ENCODE peak calls at places on chromosomes 12 and 14, in ten cellular contexts. U is pancreas, E is fibroblast of pulmonary artery, Z is right atrium auricular region, C is uterus, S is heart left ventricle, P is cardiac fibroblast, R is neural crest cell, N is heart right ventricle, H is WTC11. I is an unnamed sample.

GRCh38 chr14:53227154-53227718 is 74.1 kb upstream of the DDHD1 start:
- DNase-seq in R (no peak), U (no peak), E (no peak), S (no peak), H (no peak), Z (no peak), C (no peak), P (no peak), N (no peak), I (no peak)

GRCh38 chr14:81396108-81396507 is 4.0 kb downstream of the STON2 start:
- DNase-seq in S (no peak), H (no peak), U (no peak), E (no peak), N (no peak), Z (no peak), P (no peak), R (no peak), C (no peak), I (no peak)

GRCh38 chr14:90750191-90750590 is 66.0 kb downstream of the TTC7B start:
- DNase-seq in E (no peak), S (no peak), P (no peak), C (no peak), U (no peak), Z (no peak), N (no peak), H (no peak), R (no peak), I (no peak)

GRCh38 chr14:79281244-79282199 is 929.8 kb downstream of the DIO2 start:
- DNase-seq in R (no peak), H (no peak), C (no peak), U (no peak), S (no peak), Z (no peak), P (no peak), E (no peak), N (no peak), I (peak)

GRCh38 chr12:121061831-121062230 is 22.8 kb upstream of the OASL start:
- DNase-seq in U (no peak), C (no peak), R (no peak), Z (no peak), E (peak), P (peak), N (no peak), H (no peak), S (no peak), I (no peak)

GRCh38 chr12:130438711-130439110 is 101.0 kb downstream of the PIWIL1 start:
- DNase-seq in E (no peak), N (no peak), R (no peak), C (no peak), Z (no peak), H (no peak), P (no peak), S (no peak), U (no peak), I (no peak)

GRCh38 chr12:117649796-117650195 is 288.4 kb upstream of the NOS1 start:
- DNase-seq in E (no peak), U (no peak), Z (no peak), P (no peak), S (no peak), H (no peak), N (no peak), C (no peak), R (no peak), I (no peak)

GRCh38 chr12:125393569-125393968 is 328.3 kb downstream of the AACS start:
- DNase-seq in R (no peak), Z (no peak), C (no peak), U (no peak), S (no peak), P (no peak), H (no peak), N (no peak), E (no peak), I (no peak)

GRCh38 chr14:49464885-49465284 is 121.3 kb downstream of the RPS29 start:
- DNase-seq in N (no peak), C (no peak), U (no peak), S (no peak), R (no peak), Z (no peak), H (peak), E (peak), P (no peak), I (peak)

GRCh38 chr12:48817957-48818830 is at the start of gene CACNB3:
- DNase-seq in E (peak), P (peak), H (peak), S (peak), R (peak), Z (peak), C (peak), U (peak), N (peak), I (peak)

GRCh38 chr12:53115112-53115890 is 12.0 kb downstream of the SOAT2 start:
- DNase-seq in N (no peak), S (no peak), U (no peak), C (no peak), Z (no peak), R (no peak), H (peak), P (no peak), E (no peak), I (no peak)

GRCh38 chr12:103273645-103274044 is 222.1 kb downstream of the C12orf42 start:
- DNase-seq in S (no peak), U (no peak), N (no peak), R (no peak), P (no peak), C (no peak), Z (no peak), H (no peak), E (no peak), I (no peak)

GRCh38 chr12:115752151-115752550 is 525.3 kb downstream of the MED13L start:
- DNase-seq in R (no peak), E (peak), P (peak), S (no peak), H (no peak), Z (no peak), U (no peak), N (peak), C (no peak), I (no peak)

GRCh38 chr12:104615048-104615561 is 158.4 kb downstream of the CHST11 start:
- DNase-seq in P (peak), C (peak), S (no peak), N (peak), Z (peak), R (no peak), U (no peak), E (peak), H (no peak), I (no peak)

GRCh38 chr14:104870368-104871144 is 5.5 kb downstream of the CEP170B start:
- DNase-seq in P (no peak), S (no peak), U (peak), H (peak), N (no peak), R (no peak), C (no peak), E (no peak), Z (no peak), I (peak)

GRCh38 chr14:89442280-89442679 is 25.2 kb upstream of the FOXN3 start:
- DNase-seq in R (no peak), N (no peak), Z (no peak), U (no peak), E (no peak), P (no peak), C (no peak), H (no peak), S (no peak), I (no peak)

GRCh38 chr12:47851303-47851952 is 31.7 kb upstream of the HDAC7 start:
- DNase-seq in N (no peak), S (no peak), E (no peak), Z (no peak), P (no peak), C (no peak), U (no peak), H (no peak), R (no peak), I (no peak)

GRCh38 chr14:68926236-68926635 is 52.9 kb downstream of the ACTN1 start:
- DNase-seq in S (no peak), U (no peak), N (no peak), Z (no peak), E (peak), P (no peak), H (no peak), C (no peak), R (no peak), I (no peak)
- TF ChIP-seq CTCF in S (no peak), U (no peak), N (no peak), Z (no peak), E (peak), P (peak), H (no peak), C (no peak), R (peak), I (no peak)

GRCh38 chr12:30461011-30461670 is 234.5 kb downstream of the IPO8 start:
- DNase-seq in Z (no peak), R (no peak), E (no peak), P (no peak), U (no peak), H (no peak), C (no peak), N (no peak), S (no peak), I (no peak)

GRCh38 chr12:30463636-30464035 is 232.0 kb downstream of the IPO8 start:
- DNase-seq in N (no peak), U (no peak), H (no peak), C (no peak), P (no peak), S (no peak), R (no peak), E (no peak), Z (no peak), I (no peak)

GRCh38 chr12:30458453-30458852 is 237.2 kb downstream of the IPO8 start:
- DNase-seq in U (no peak), H (no peak), N (no peak), C (no peak), E (no peak), P (no peak), Z (no peak), S (no peak), R (no peak), I (no peak)

GRCh38 chr12:30462249-30462648 is 233.4 kb downstream of the IPO8 start:
- DNase-seq in C (no peak), E (no peak), S (no peak), P (no peak), Z (no peak), R (no peak), U (no peak), N (no peak), H (no peak), I (no peak)

GRCh38 chr12:30457621-30458289 is 237.9 kb downstream of the IPO8 start:
- DNase-seq in C (no peak), U (no peak), N (no peak), H (no peak), E (peak), R (no peak), S (no peak), P (peak), Z (no peak), I (no peak)
- TF ChIP-seq CTCF in C (peak), U (no peak), N (no peak), H (no peak), E (peak), R (peak), S (peak), P (peak), Z (peak), I (peak)

GRCh38 chr12:106220561-106220960 is 27.3 kb downstream of the CKAP4 start:
- DNase-seq in P (no peak), C (no peak), H (no peak), Z (no peak), N (no peak), U (no peak), R (no peak), S (no peak), E (no peak), I (no peak)
- TF ChIP-seq CTCF in P (no peak), C (no peak), H (no peak), Z (no peak), N (no peak), U (no peak), R (no peak), S (no peak), E (no peak), I (no peak)

GRCh38 chr12:71216725-71217579 is 59.2 kb upstream of the TSPAN8 start:
- DNase-seq in S (no peak), E (peak), Z (no peak), N (no peak), P (peak), U (no peak), R (peak), H (peak), C (no peak), I (no peak)
- TF ChIP-seq CTCF in S (peak), E (peak), Z (peak), N (no peak), P (peak), U (peak), R (peak), H (no peak), C (no peak), I (peak)

GRCh38 chr12:76880156-76881023 is 1.6 kb upstream of the CSRP2 start:
- DNase-seq in R (no peak), S (no peak), E (peak), H (no peak), N (no peak), Z (no peak), P (peak), U (no peak), C (no peak), I (no peak)

GRCh38 chr12:76881152-76881551 is 2.3 kb upstream of the CSRP2 start:
- DNase-seq in P (no peak), S (no peak), Z (no peak), H (no peak), R (no peak), E (no peak), N (no peak), C (no peak), U (no peak), I (no peak)

GRCh38 chr12:76878045-76878898 is 547 bp downstream of the CSRP2 start:
- DNase-seq in R (peak), E (peak), U (peak), S (no peak), Z (no peak), N (no peak), P (peak), C (peak), H (peak), I (peak)

GRCh38 chr12:76879710-76880025 is 849 bp upstream of the CSRP2 start:
- DNase-seq in U (no peak), H (no peak), E (no peak), C (peak), S (no peak), Z (no peak), P (no peak), N (no peak), R (no peak), I (peak)

GRCh38 chr12:76878899-76879709 is at the start of gene CSRP2:
- DNase-seq in H (peak), E (peak), S (peak), N (peak), Z (peak), P (peak), R (peak), C (peak), U (peak), I (peak)
- TF ChIP-seq CTCF in H (no peak), E (peak), S (peak), N (no peak), Z (peak), P (peak), R (peak), C (peak), U (no peak), I (peak)

GRCh38 chr12:112190626-112191025 is 65.3 kb downstream of the TRAFD1 start:
- DNase-seq in H (no peak), R (no peak), N (no peak), C (no peak), S (no peak), U (peak), P (no peak), E (no peak), Z (no peak), I (no peak)
- TF ChIP-seq CTCF in H (no peak), R (no peak), N (no peak), C (no peak), S (no peak), U (no peak), P (no peak), E (no peak), Z (no peak), I (no peak)

DNA sequence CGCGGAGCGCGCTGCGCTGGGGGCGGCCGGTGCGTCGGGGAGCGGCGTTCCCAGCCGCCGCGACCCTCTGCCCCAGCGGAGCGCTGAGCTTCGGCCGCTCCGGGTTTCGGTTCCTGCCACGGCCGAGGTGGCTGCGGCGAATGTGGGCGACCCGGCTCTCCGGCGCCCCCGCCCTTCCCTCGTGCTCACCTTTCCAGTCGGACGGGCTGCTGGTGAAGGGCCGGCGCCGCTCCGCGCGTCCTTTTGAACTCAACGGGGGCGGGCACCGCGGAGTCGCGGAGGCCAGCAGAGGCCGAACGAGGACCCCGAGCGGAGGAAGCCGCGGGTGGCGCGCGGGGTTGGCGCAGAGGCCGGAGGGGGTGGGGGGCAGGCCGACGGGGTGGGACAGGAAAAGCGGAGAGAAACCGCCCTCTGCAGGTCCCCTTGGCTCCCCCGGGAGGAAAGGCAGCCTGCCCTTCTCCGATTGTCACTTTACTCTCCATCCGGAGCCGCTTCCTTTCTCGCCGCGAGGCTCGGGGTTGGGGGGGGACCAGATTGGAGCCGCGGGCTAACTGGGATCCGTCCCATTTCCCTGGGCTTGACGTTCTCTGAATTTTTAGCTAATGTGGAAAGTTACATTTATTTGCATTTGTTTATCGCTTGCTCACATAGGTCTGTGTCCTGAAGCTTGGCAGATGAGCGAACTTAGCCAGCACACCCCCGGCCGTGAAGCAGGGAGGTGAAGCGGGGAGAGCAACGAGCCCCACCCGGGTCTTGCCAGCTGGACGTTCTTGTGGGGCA is at the start of gene SMAGP:
- DNase-seq in U (peak), P (peak), S (peak), R (peak), H (peak), N (peak), C (peak), E (peak), Z (peak), I (peak)
- TF ChIP-seq CTCF in U (no peak), P (no peak), S (peak), R (no peak), H (no peak), N (no peak), C (no peak), E (no peak), Z (no peak), I (no peak)

DNA sequence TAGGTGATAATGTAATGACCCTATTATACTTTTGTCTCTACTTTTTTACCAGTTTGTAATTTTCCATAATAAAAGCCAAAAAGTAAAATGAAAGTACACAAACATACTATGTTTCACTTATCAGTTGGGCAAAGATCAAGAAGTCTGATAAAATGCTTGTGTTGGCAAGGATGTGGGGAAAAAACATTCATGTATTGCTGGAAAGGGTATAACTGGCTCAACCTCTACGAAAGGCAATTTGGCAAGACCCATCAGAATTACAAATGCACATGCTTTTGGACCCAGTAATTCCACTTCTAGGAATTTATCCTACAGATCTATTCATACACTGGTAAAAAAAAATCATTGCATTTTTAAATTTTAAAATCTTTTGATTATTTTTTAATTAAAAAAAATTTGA is 68.0 kb downstream of the SPTB start:
- DNase-seq in P (peak), S (no peak), C (no peak), N (no peak), U (no peak), H (no peak), E (peak), Z (no peak), R (no peak), I (no peak)
- TF ChIP-seq CTCF in P (no peak), S (no peak), C (no peak), N (no peak), U (no peak), H (no peak), E (no peak), Z (no peak), R (no peak), I (no peak)

GRCh38 chr12:108850854-108851573 is 6.4 kb downstream of the SSH1 start:
- DNase-seq in S (peak), N (peak), U (no peak), E (peak), R (no peak), C (peak), P (peak), H (no peak), Z (peak), I (no peak)
- TF ChIP-seq CTCF in S (peak), N (no peak), U (no peak), E (peak), R (no peak), C (no peak), P (peak), H (no peak), Z (peak), I (no peak)

I was measured in nephron progenitor cell.